ENCODE peak calls at places on chromosomes 2 and 18, in seven cellular contexts. R, L, P, I, K, O and V are unnamed samples.

GRCh38 chr2:215454519-215454918 is 18.7 kb upstream of the FN1 start:
- DNase-seq in P (peak; percentile 44), R (peak; percentile 42), K (no peak), I (peak; percentile 12), L (peak; percentile 52), O (no peak), V (peak; percentile 18)

GRCh38 chr2:41170589-41170988 is 718.7 kb upstream of the SLC8A1 start:
- DNase-seq in R (no peak), L (no peak), O (no peak), I (no peak), P (no peak), K (no peak), V (no peak)

GRCh38 chr2:215695876-215696275 is 260.0 kb upstream of the FN1 start:
- DNase-seq in I (no peak), L (no peak), R (no peak), O (no peak), K (no peak), P (no peak), V (no peak)

GRCh38 chr2:15766303-15766861 is 174.0 kb upstream of the MYCN start:
- DNase-seq in O (no peak), R (no peak), K (no peak), L (peak; percentile 91), P (no peak), I (no peak), V (no peak)

GRCh38 chr2:71100195-71100964 is 29.6 kb downstream of the MCEE start:
- DNase-seq in O (peak; percentile 2), P (peak; percentile 85), K (peak; percentile 34), L (peak; percentile 57), I (peak; percentile 51), R (peak; percentile 79), V (peak; percentile 43)

GRCh38 chr2:68379184-68379708 is 14.2 kb downstream of the PLEK start:
- DNase-seq in P (no peak), K (no peak), I (no peak), O (no peak), L (no peak), R (no peak), V (no peak)

GRCh38 chr18:9570255-9570654 is 44.1 kb downstream of the PPP4R1 start:
- DNase-seq in P (no peak), L (no peak), R (no peak), O (no peak), I (no peak), K (no peak), V (no peak)

GRCh38 chr2:173657996-173658717 is 303.5 kb downstream of the CDCA7 start:
- DNase-seq in L (peak; percentile 26), K (no peak), P (no peak), R (peak; percentile 7), I (peak; percentile 34), O (no peak), V (no peak)

GRCh38 chr18:68740966-68741365 is 26.1 kb upstream of the TMX3 start:
- DNase-seq in P (no peak), K (no peak), O (no peak), I (no peak), L (no peak), R (no peak), V (no peak)

GRCh38 chr18:55485666-55486065 is 102.3 kb downstream of the TCF4 start:
- DNase-seq in R (no peak), L (no peak), O (no peak), I (no peak), K (no peak), P (no peak), V (no peak)

GRCh38 chr2:148720501-148720998 is 76.0 kb downstream of the EPC2 start:
- DNase-seq in I (no peak), O (no peak), R (peak; percentile 22), L (no peak), K (no peak), P (no peak), V (no peak)

GRCh38 chr18:61085036-61085435 is 248.2 kb upstream of the CDH20 start:
- DNase-seq in L (no peak), K (no peak), I (no peak), O (no peak), P (no peak), R (no peak), V (no peak)

GRCh38 chr18:3054214-3054613 is 41.3 kb upstream of the LPIN2 start:
- DNase-seq in I (no peak), L (no peak), R (no peak), K (no peak), P (no peak), O (no peak), V (no peak)

GRCh38 chr2:8004250-8004681 is 677.6 kb upstream of the ID2 start:
- DNase-seq in R (peak; percentile 81), O (no peak), L (no peak), K (no peak), I (no peak), P (peak; percentile 80), V (no peak)

GRCh38 chr2:119484834-119485233 is 39.4 kb downstream of the SCTR start:
- DNase-seq in L (no peak), K (no peak), P (no peak), I (no peak), R (peak; percentile 45), O (no peak), V (no peak)

GRCh38 chr2:8692783-8693768 is 11.2 kb downstream of the ID2 start:
- DNase-seq in K (no peak), I (no peak), R (peak; percentile 86), O (no peak), P (peak; percentile 58), L (peak; percentile 30), V (no peak)

GRCh38 chr2:98385050-98385699 is 38.9 kb downstream of the CNGA3 start:
- DNase-seq in O (peak; percentile 11), K (peak; percentile 53), I (peak; percentile 60), R (peak; percentile 85), P (peak; percentile 87), L (peak; percentile 79), V (peak; percentile 67)

GRCh38 chr2:62956646-62957045 is 94.0 kb upstream of the OTX1 start:
- DNase-seq in O (no peak), R (no peak), L (no peak), I (no peak), P (no peak), K (no peak), V (no peak)

GRCh38 chr18:2087877-2088673 is 483.2 kb downstream of the METTL4 start:
- DNase-seq in K (no peak), R (no peak), O (no peak), P (no peak), I (no peak), L (no peak), V (no peak)

GRCh38 chr2:180747728-180748127 is 232.7 kb upstream of the UBE2E3 start:
- DNase-seq in P (no peak), R (no peak), I (no peak), L (no peak), O (no peak), K (no peak), V (no peak)

GRCh38 chr2:44943693-44944101 is 2.2 kb downstream of the SIX3 start:
- DNase-seq in I (no peak), P (no peak), L (no peak), R (peak; percentile 80), K (no peak), O (no peak), V (no peak)

DNA sequence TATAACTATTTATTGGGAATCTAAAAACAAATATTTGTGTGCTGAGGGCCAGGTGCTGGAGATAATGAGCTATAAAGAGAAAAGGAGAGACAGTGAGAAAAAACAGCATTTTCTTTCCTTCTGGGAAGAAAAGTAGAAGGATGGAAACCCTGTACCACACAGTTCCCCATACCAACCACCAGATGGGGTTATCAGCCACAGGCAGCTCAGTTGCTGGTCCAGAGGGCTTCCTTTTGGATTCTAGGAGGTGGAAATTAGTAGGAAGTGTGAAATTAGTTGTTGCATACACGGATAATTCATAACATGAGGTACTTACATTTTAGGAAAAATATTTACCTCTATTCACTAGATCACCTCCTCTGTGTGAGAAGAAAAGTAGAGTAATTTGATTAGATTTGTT is 237.0 kb upstream of the FOSL2 start:
- DNase-seq in R (peak; percentile 44), I (peak; percentile 41), O (no peak), L (no peak), K (no peak), P (peak; percentile 73), V (no peak)
- TF ChIP-seq SIN3A in R (no peak), I (no peak), O (no peak), L (no peak), K (no peak), P (no peak), V (no peak)

GRCh38 chr18:22813648-22814328 is 119.3 kb upstream of the RBBP8 start:
- DNase-seq in O (no peak), K (no peak), P (peak; percentile 22), I (no peak), L (peak; percentile 21), R (peak; percentile 43), V (no peak)
- TF ChIP-seq POLR2AphosphoS5 in O (no peak), K (no peak), P (no peak), I (no peak), L (no peak), R (no peak), V (no peak)

GRCh38 chr2:239286901-239287300 is 113.9 kb downstream of the HDAC4 start:
- DNase-seq in I (no peak), K (no peak), L (no peak), R (no peak), P (no peak), O (no peak), V (no peak)
- TF ChIP-seq SIN3A in I (no peak), K (no peak), L (no peak), R (no peak), P (no peak), O (no peak), V (no peak)

GRCh38 chr2:226185613-226186211 is 613.9 kb downstream of the IRS1 start:
- DNase-seq in I (peak; percentile 84), L (no peak), R (no peak), O (no peak), P (no peak), K (no peak), V (peak; percentile 7)
- TF ChIP-seq POLR2AphosphoS5 in I (peak; percentile 57), L (no peak), R (peak; percentile 58), O (no peak), P (no peak), K (no peak), V (no peak)

DNA sequence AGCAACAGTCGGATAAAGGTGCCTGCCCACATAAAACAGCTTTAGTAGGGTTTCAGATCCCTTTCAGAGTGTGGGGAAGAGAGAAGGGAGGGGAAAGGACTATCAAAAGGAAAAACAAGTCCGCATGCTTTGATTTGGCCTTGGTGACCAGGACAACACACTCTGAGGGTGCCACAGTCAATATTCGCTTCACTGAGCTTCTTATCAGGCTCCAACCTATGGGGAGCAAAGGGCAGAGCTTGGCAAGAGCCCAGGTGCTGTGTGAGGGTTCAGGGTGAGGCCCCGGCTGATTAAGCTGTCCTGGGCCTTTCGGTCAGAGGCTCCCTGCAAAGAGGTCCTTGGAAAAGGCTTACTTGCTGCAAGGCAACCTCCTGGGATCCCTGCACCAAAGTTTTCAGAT is 237.4 kb upstream of the SMAD2 start:
- DNase-seq in K (no peak), P (no peak), L (peak; percentile 85), I (no peak), R (no peak), O (no peak), V (no peak)
- TF ChIP-seq SIN3A in K (no peak), P (no peak), L (no peak), I (no peak), R (no peak), O (no peak), V (no peak)

DNA sequence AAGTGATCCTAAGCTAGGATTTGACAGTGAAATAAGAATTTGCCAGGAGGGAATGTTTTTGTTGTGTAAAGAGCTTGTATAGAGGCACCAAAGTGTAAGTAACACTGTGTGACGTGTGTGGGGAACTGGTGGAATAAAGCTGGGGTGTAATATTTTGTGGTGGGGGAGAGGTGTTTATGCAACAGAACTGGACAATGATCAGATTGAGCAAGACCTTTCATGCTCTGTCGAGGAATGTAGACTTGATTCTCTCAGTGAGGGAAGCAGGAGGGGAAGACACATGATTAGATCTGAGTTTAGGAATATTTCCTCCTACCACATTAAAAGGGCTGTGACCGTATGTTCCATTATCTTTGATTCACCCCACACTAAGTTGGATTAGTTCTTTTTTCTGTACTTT is 43.6 kb downstream of the EFEMP1 start:
- DNase-seq in K (no peak), P (no peak), I (no peak), R (no peak), O (no peak), L (no peak), V (no peak)
- TF ChIP-seq POLR2AphosphoS5 in K (no peak), P (no peak), I (no peak), R (no peak), O (no peak), L (no peak), V (no peak)